ENCODE peak calls at places on chromosome 14, in four cellular contexts. K is cardiac muscle cell, V is left ventricle myocardium inferior, Y is H9. O is an unnamed sample.

GRCh38 chr14:23361320-23361719 is 3.7 kb downstream of the EFS start:
- DNase-seq in K (no peak), V (no peak), Y (no peak), O (no peak)

GRCh38 chr14:32379447-32379846 is 50.3 kb downstream of the AKAP6 start:
- DNase-seq in K (no peak), V (no peak), Y (no peak), O (no peak)

GRCh38 chr14:34219661-34220060 is 242.4 kb downstream of the SPTSSA start:
- DNase-seq in K (no peak), V (no peak), Y (no peak), O (no peak)

GRCh38 chr14:44309336-44309735 is 197.7 kb downstream of the FSCB start:
- DNase-seq in K (no peak), V (no peak), Y (no peak), O (no peak)

GRCh38 chr14:35331605-35332516 is 39.7 kb downstream of the PSMA6 start:
- DNase-seq in K (no peak), V (no peak), Y (no peak), O (no peak)

GRCh38 chr14:32986791-32987545 is 48.3 kb downstream of the NPAS3 start:
- DNase-seq in K (no peak), V (peak; percentile 18), Y (no peak), O (no peak)

GRCh38 chr14:41280745-41281144 is 325.9 kb upstream of the LRFN5 start:
- DNase-seq in K (peak; percentile 7), V (no peak), Y (no peak), O (no peak)

GRCh38 chr14:80005561-80005960 is 205.7 kb downstream of the DIO2 start:
- DNase-seq in K (no peak), V (no peak), Y (no peak), O (no peak)

GRCh38 chr14:23984891-23985607 is 3.7 kb upstream of the DHRS4L2 start:
- DNase-seq in K (no peak), V (no peak), Y (no peak), O (peak; percentile 50)

DNA sequence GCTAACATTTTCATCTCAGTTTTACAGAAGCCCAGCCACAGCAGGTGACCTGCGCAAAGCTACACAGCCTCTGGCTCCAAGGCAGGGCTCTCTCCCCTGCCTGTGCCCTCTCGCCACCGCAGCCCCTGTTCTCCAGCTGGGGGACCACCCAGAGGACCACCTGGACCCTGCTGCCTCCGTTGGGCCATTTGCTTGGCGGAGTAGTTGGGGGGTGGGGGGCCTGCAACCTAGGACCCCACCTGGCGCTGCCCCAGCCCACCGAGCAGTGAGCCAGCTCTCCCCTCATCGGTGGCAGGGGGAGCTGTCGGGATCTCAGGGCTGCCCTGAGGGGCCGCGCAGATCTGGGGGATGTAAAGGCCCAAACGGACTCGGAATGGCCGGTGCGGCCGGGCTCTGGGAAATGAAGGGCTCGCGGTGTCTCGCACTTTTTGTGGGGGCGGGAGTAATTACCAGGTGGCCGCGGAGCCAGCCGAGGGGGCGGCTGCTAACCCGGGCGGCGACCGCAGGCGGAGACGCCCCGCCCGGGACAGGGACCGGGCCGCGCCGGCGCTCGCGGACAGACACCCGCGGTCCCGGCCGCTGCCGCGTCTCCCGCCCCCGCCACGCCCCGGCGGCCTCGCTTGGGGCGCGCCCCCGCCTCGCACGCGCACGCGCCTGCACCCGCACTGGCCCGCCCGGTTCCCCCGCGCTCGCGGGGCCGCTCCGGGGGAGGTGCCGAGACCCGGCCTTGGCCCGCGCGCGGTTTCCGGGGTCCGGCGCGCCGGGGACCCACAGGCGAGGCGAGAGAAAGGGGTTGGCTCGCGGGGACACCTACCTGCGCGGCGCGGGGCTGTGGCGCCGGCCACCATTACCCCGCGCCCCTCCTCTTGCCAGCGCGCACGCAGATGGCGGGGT is 8.6 kb upstream of the GPR68 start:
- DNase-seq in K (peak; percentile 55), V (peak; percentile 56), Y (peak; percentile 69), O (no peak)
- TF ChIP-seq CTCF in K (peak; percentile 14), V (no peak), Y (peak; percentile 57), O (peak; percentile 26)

GRCh38 chr14:51652168-51653095 is 722 bp downstream of the FRMD6 start:
- DNase-seq in K (no peak), V (peak; percentile 36), Y (peak; percentile 49), O (no peak)
- H3K27ac ChIP-seq in K (peak overlapping the region; percentile 100), V (peak overlapping the region; percentile 91), Y (no peak overlapping the region), O (peak overlapping the region; percentile 87)

DNA sequence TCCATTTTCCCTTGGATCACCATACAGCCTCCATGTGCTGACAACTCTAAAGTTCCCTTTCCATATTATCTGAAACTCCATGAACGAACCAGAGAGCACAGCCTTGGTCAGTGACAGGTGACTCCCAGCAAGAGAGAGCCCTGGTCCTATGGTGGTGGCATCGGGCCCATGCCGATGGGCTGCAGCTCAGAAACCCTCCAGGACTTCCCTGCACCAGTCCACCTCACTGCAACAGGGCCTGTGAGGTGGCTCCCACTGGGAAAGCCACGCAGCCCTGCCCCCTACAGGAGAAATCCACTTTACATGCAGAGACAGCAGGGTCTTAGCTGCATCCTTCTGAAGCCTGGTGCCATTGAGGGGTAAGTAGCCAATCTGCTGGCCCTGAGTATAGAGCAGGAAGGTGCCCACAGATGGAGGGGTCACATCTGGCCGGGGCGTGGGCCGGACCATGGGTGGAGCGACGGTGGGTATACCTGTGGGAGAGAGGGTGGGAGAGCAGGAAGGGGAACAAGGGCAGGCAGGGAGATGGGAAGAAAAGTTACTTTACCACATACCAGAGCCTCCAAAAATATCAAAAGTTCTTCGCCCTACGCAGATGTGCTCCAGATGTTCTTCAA is 24.7 kb downstream of the RTRAF start:
- DNase-seq in K (peak; percentile 48), V (peak; percentile 48), Y (peak; percentile 69), O (no peak)
- TF ChIP-seq CTCF in K (peak; percentile 22), V (peak; percentile 34), Y (peak; percentile 66), O (peak; percentile 16)

GRCh38 chr14:53411110-53411509 is 258.0 kb upstream of the DDHD1 start:
- DNase-seq in K (no peak), V (no peak), Y (no peak), O (peak; percentile 97)
- H3K27ac ChIP-seq in K (no peak overlapping the region), V (no peak overlapping the region), Y (no peak overlapping the region), O (peak overlapping the region; percentile 69)

GRCh38 chr14:103105580-103106168 is 11.1 kb downstream of the EXOC3L4 start:
- DNase-seq in K (no peak), V (no peak), Y (no peak), O (no peak)
- TF ChIP-seq CTCF in K (no peak), V (no peak), Y (no peak), O (no peak)

GRCh38 chr14:36504805-36505192 is 15.2 kb downstream of the NKX2-1 start:
- DNase-seq in K (no peak), V (no peak), Y (peak; percentile 54), O (no peak)
- H3K27ac ChIP-seq in K (no peak overlapping the region), V (no peak overlapping the region), Y (no peak overlapping the region), O (no peak overlapping the region)